ENCODE peak calls at places on chromosome 5, in seven cellular contexts. O, X, M, N, I, J and T are unnamed samples. For H3K9me3, the result is how much of the 10 kb centered on the place peaks cover.

GRCh38 chr5:168929656-168930055 is 350.5 kb upstream of the PANK3 start:
- DNase-seq in O (no peak), X (no peak), M (no peak), N (no peak), I (no peak), J (no peak), T (no peak)

GRCh38 chr5:136035837-136036236 is 7.0 kb downstream of the TGFBI start:
- DNase-seq in O (no peak), X (no peak), M (no peak), N (no peak), I (no peak), J (no peak), T (no peak)

GRCh38 chr5:176626876-176627236 is 3.5 kb downstream of the SNCB start:
- DNase-seq in O (no peak), X (no peak), M (no peak), N (no peak), I (no peak), J (no peak), T (no peak)

GRCh38 chr5:142978726-142979125 is 208.5 kb downstream of the ARHGAP26 start:
- DNase-seq in O (no peak), X (no peak), M (no peak), N (no peak), I (no peak), J (no peak), T (no peak)

GRCh38 chr5:132704875-132705274 is 31.1 kb downstream of the IL4 start:
- DNase-seq in O (no peak), X (peak), M (no peak), N (no peak), I (no peak), J (no peak), T (no peak)

GRCh38 chr5:94627191-94627590 is 8.7 kb downstream of the SLF1 start:
- DNase-seq in O (no peak), X (no peak), M (no peak), N (no peak), I (no peak), J (no peak), T (no peak)

GRCh38 chr5:96963267-96963666 is 27.4 kb downstream of the LNPEP start:
- DNase-seq in O (no peak), X (no peak), M (no peak), N (peak), I (peak), J (no peak), T (no peak)

GRCh38 chr5:38725419-38725865 is 120.4 kb upstream of the OSMR start:
- DNase-seq in O (no peak), X (no peak), M (no peak), N (no peak), I (no peak), J (no peak), T (no peak)

GRCh38 chr5:16774806-16775205 is 158.0 kb upstream of the RETREG1 start:
- DNase-seq in O (no peak), X (peak), M (peak), N (no peak), I (no peak), J (no peak), T (no peak)

GRCh38 chr5:127303404-127303803 is 12.8 kb downstream of the MEGF10 start:
- DNase-seq in O (no peak), X (no peak), M (no peak), N (no peak), I (no peak), J (no peak), T (no peak)

GRCh38 chr5:156414381-156414780 is 87.4 kb downstream of the SGCD start:
- DNase-seq in O (no peak), X (no peak), M (no peak), N (no peak), I (no peak), J (no peak), T (no peak)

DNA sequence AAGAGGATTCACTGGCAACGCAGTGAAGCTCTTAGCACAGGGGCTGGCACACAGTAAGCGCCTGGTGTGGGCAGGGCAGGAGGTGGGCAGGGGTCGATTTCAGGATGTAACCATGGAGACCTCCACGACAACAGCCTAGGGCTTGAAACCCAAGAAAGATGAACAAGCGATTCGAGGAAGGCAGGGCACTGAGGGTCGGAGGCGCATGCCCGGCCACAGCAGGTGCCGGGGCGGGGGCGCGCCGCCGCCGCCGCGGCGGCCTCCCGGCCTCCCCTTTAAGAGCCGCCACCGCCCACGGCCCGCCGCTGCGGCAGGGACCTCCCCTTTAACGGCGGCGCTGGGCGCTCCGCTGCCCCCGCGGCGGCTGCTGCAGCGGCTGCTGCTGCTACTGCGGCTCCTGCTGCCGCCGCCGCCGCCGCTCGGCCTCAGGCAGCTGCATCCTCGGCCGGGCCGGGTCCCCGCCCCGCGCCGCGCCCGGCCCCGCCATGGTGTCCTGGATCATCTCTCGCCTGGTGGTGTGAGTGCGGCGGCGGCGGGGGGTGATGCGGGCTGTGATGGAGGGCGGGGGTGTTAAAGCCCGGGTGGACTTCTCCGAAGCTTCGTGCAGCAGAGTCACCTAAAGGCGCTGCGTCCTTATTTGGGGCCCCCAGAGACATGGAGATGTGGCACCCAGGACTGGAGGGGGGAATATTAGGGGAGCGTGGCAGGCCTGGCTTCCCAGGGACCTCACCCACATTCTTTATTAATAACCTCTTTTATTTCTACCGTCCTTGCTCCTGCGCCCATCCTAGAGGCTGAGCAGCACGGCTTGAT is at the start of gene REEP2:
- DNase-seq in O (no peak), X (peak), M (no peak), N (peak), I (peak), J (no peak), T (peak)
- H3K4me3 ChIP-seq in O (no peak), X (peak), M (peak), N (peak), I (peak), J (peak), T (no peak)

GRCh38 chr5:159680095-159680494 is 236.2 kb upstream of the ADRA1B start:
- DNase-seq in O (no peak), X (no peak), M (no peak), N (no peak), I (no peak), J (no peak), T (no peak)

GRCh38 chr5:159678800-159679392 is 237.4 kb upstream of the ADRA1B start:
- DNase-seq in O (no peak), X (no peak), M (no peak), N (no peak), I (no peak), J (no peak), T (no peak)

GRCh38 chr5:159682623-159683022 is 233.7 kb upstream of the ADRA1B start:
- DNase-seq in O (no peak), X (no peak), M (no peak), N (no peak), I (peak), J (no peak), T (no peak)
- H3K9me3 ChIP-seq in O (under half), X (under half), M (under half), N (under half), I (under half), J (under half), T (under half)

GRCh38 chr5:172453986-172454354 is 355 bp downstream of the SH3PXD2B start:
- DNase-seq in O (peak), X (peak), M (no peak), N (no peak), I (peak), J (no peak), T (no peak)

GRCh38 chr5:172456076-172456800 is 1.9 kb upstream of the SH3PXD2B start:
- DNase-seq in O (no peak), X (no peak), M (no peak), N (no peak), I (no peak), J (no peak), T (no peak)

GRCh38 chr5:172455511-172456061 is 1.3 kb upstream of the SH3PXD2B start:
- DNase-seq in O (no peak), X (no peak), M (no peak), N (no peak), I (no peak), J (no peak), T (no peak)

GRCh38 chr5:172454355-172455086 is at the start of gene SH3PXD2B:
- DNase-seq in O (peak), X (peak), M (no peak), N (no peak), I (peak), J (peak), T (peak)

GRCh38 chr5:172455087-172455381 is 709 bp upstream of the SH3PXD2B start:
- DNase-seq in O (no peak), X (no peak), M (no peak), N (no peak), I (no peak), J (no peak), T (no peak)
- H3K4me3 ChIP-seq in O (no peak), X (peak), M (peak), N (no peak), I (peak), J (peak), T (no peak)

GRCh38 chr5:10500669-10501068 is 59.0 kb downstream of the ROPN1L start:
- DNase-seq in O (no peak), X (no peak), M (no peak), N (no peak), I (no peak), J (no peak), T (no peak)

GRCh38 chr5:10503321-10503720 is 60.5 kb upstream of the ANKRD33B start:
- DNase-seq in O (no peak), X (no peak), M (no peak), N (no peak), I (no peak), J (no peak), T (no peak)

GRCh38 chr5:10501554-10502075 is 59.9 kb downstream of the ROPN1L start:
- DNase-seq in O (no peak), X (no peak), M (no peak), N (no peak), I (no peak), J (no peak), T (no peak)

GRCh38 chr5:10502578-10502977 is 60.9 kb downstream of the ROPN1L start:
- DNase-seq in O (peak), X (no peak), M (no peak), N (no peak), I (peak), J (no peak), T (no peak)

GRCh38 chr5:10502130-10502529 is 60.5 kb downstream of the ROPN1L start:
- DNase-seq in O (no peak), X (no peak), M (no peak), N (no peak), I (peak), J (no peak), T (no peak)
- H3K9me3 ChIP-seq in O (under half), X (under half), M (under half), N (under half), I (under half), J (under half), T (under half)

GRCh38 chr5:172127581-172127980 is 60.4 kb downstream of the STK10 start:
- DNase-seq in O (no peak), X (no peak), M (no peak), N (no peak), I (no peak), J (no peak), T (no peak)
- H3K4me3 ChIP-seq in O (no peak), X (no peak), M (no peak), N (no peak), I (no peak), J (no peak), T (no peak)